ENCODE peak calls at places on chromosomes 1 and 21, in four cellular contexts. M, P, Q and L are unnamed samples.

GRCh38 chr1:107643766-107644165 is 321.2 kb downstream of the VAV3 start:
- DNase-seq in M (no peak), P (no peak), Q (no peak), L (no peak)

GRCh38 chr1:19643113-19643512 is 998 bp upstream of the NBL1 start:
- DNase-seq in M (peak), P (no peak), Q (no peak), L (peak)

GRCh38 chr1:65946376-65946775 is 153.7 kb downstream of the PDE4B start:
- DNase-seq in M (no peak), P (no peak), Q (no peak), L (no peak)

GRCh38 chr1:4460651-4461050 is 193.8 kb upstream of the AJAP1 start:
- DNase-seq in M (no peak), P (no peak), Q (no peak), L (no peak)

GRCh38 chr21:16419188-16419874 is 689.5 kb downstream of the USP25 start:
- DNase-seq in M (peak), P (peak), Q (peak), L (no peak)

GRCh38 chr1:100750002-100750885 is 30.7 kb downstream of the VCAM1 start:
- DNase-seq in M (no peak), P (no peak), Q (no peak), L (no peak)

GRCh38 chr1:202631076-202631923 is 79.0 kb downstream of the SYT2 start:
- DNase-seq in M (no peak), P (no peak), Q (no peak), L (no peak)

GRCh38 chr1:66295821-66296220 is 238.1 kb upstream of the SGIP1 start:
- DNase-seq in M (no peak), P (no peak), Q (no peak), L (no peak)

GRCh38 chr21:43270800-43271261 is 102.0 kb downstream of the CRYAA start:
- DNase-seq in M (no peak), P (no peak), Q (no peak), L (no peak)

GRCh38 chr21:31218830-31219608 is 125.0 kb downstream of the TIAM1 start:
- DNase-seq in M (peak), P (peak), Q (no peak), L (no peak)

GRCh38 chr1:244810221-244810620 is 25.2 kb upstream of the COX20 start:
- DNase-seq in M (no peak), P (no peak), Q (no peak), L (no peak)

GRCh38 chr1:23915470-23915869 is 2.3 kb upstream of the CNR2 start:
- DNase-seq in M (no peak), P (no peak), Q (no peak), L (no peak)
- TF ChIP-seq CTCF in M (no peak), P (no peak), Q (no peak), L (no peak)

GRCh38 chr21:41360072-41360821 is 1.6 kb upstream of the MX2 start:
- DNase-seq in M (peak), P (no peak), Q (peak), L (no peak)
- TF ChIP-seq CTCF in M (no peak), P (no peak), Q (no peak), L (no peak)

DNA sequence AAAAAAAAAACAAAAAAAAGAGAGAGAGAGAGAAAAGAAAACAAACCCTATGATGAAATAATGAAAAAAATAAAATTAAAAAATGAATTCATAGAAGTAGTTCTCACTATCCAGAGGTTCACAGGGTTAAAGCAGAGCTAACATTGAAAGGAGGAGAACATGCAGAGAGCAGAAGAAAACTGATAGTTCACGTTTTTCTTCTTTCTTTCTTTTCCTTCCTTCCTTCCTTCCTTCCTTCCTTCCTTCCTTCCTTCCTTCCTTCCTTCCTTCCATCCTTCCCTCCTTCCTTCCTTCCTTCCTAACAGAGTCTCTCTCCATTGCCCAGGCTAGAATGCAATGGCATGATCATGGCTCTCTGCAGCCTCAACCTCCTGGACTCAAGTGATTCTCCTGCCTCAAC is 30.4 kb upstream of the SARS1 start:
- DNase-seq in M (no peak), P (no peak), Q (no peak), L (no peak)
- TF ChIP-seq CTCF in M (no peak), P (no peak), Q (no peak), L (no peak)

GRCh38 chr1:33375316-33375715 is 54.4 kb upstream of the A3GALT2 start:
- DNase-seq in M (no peak), P (no peak), Q (no peak), L (no peak)

GRCh38 chr1:33378524-33378923 is 52.4 kb downstream of the PHC2 start:
- DNase-seq in M (no peak), P (no peak), Q (no peak), L (no peak)

GRCh38 chr1:33377750-33378149 is 53.1 kb downstream of the PHC2 start:
- DNase-seq in M (no peak), P (no peak), Q (no peak), L (no peak)

GRCh38 chr1:33378976-33379375 is 51.9 kb downstream of the PHC2 start:
- DNase-seq in M (no peak), P (no peak), Q (no peak), L (no peak)

GRCh38 chr1:33377013-33377412 is 53.9 kb downstream of the PHC2 start:
- DNase-seq in M (peak), P (no peak), Q (no peak), L (no peak)
- TF ChIP-seq CTCF in M (no peak), P (no peak), Q (no peak), L (no peak)

GRCh38 chr1:108813326-108813725 is 43.6 kb downstream of the AKNAD1 start:
- DNase-seq in M (no peak), P (no peak), Q (no peak), L (no peak)

GRCh38 chr1:108810176-108810575 is 46.7 kb downstream of the AKNAD1 start:
- DNase-seq in M (no peak), P (no peak), Q (no peak), L (no peak)

GRCh38 chr1:108811611-108812010 is 45.3 kb downstream of the AKNAD1 start:
- DNase-seq in M (no peak), P (no peak), Q (no peak), L (no peak)

GRCh38 chr1:108803548-108803947 is 53.3 kb downstream of the AKNAD1 start:
- DNase-seq in M (no peak), P (no peak), Q (no peak), L (no peak)

GRCh38 chr1:108808438-108808837 is 48.5 kb downstream of the AKNAD1 start:
- DNase-seq in M (no peak), P (no peak), Q (no peak), L (no peak)
- TF ChIP-seq CTCF in M (no peak), P (no peak), Q (no peak), L (no peak)

DNA sequence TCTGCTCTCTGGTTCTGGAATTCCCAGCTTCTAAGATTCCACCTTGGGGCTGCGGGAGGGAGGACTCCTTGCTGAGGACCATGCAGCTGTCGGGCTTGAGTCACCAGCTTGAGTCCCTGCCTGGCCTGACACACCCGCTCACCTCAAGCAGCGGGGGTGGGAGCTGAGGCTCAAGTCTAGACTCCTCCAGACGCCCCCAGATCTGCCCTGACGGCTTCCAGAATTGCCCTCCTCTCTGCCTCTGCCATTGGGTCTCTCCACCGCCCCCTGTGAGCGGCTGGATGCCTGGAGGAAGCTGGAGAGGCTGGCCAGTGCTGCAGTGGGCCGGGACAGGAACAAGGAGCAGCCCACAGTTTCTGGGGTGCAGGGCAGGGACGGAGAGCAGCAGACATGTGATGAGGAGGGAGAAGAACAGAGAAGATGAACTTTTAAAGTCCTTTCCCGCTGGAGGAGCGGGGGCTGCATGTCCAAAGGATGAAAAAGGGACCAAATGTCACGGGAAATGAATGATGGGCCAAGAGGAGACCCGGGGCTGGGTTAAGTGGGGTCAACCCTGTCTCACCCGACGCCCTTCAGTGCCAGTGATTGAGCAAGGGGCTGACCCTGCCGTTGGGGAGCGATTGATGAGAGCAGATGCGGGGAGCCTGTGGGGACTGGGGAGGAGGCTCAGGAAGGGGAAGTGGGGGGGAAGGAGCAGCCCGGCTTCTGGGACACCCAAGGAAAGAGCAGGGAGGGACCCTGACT is 13.5 kb downstream of the CRABP2 start:
- DNase-seq in M (peak), P (peak), Q (no peak), L (no peak)
- TF ChIP-seq CTCF in M (no peak), P (no peak), Q (no peak), L (no peak)

GRCh38 chr1:177137814-177138213 is 26.7 kb downstream of the ASTN1 start:
- DNase-seq in M (no peak), P (no peak), Q (no peak), L (no peak)
- TF ChIP-seq CTCF in M (no peak), P (no peak), Q (no peak), L (peak)

GRCh38 chr1:91792393-91793032 is 93.4 kb downstream of the TGFBR3 start:
- DNase-seq in M (no peak), P (no peak), Q (no peak), L (no peak)
- TF ChIP-seq CTCF in M (no peak), P (no peak), Q (no peak), L (no peak)

DNA sequence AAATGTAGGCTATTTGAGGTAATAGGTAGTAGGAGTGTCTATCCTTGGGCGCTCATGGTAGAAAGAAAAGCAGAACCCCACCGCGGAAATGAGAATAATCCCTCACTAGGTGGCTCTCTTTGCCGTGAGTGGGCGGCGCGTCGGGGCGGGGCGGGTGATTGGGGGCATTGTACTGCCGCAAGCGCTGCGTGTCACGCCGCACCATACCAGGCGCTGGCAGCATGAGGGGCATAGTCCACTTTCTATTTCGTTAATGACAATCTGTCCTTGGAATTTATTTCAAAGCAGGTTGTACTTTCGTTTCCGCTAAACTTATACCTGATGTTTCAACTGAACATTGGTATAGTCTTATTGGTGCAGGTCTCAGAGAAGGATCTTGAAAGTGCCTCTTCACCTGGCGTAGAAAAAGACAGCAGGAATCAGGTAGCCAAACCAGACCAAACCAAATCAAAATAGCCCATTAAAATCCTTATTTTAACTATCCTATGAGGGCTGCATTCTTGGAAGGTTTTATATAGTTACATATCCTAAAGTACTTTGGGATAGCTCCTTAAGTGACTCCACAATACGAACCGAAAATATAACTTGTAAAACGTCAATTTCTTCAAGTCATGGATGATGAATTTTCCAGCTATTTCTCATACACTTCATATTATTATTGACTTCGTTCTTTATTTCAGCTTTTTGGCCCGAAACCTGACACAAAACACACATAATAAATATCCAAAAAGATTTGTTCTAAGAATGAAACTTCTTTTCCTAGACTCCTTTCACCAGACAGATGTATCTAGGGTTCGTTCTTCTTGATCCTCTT is 1.9 kb upstream of the SMG7 start:
- DNase-seq in M (peak), P (peak), Q (peak), L (no peak)
- TF ChIP-seq CTCF in M (no peak), P (peak), Q (peak), L (peak)